ENCODE peak calls at places on chromosomes 12 and 14, in four cellular contexts. L is GM12878, D is HepG2, I is K562. G is an unnamed sample.

GRCh38 chr12:132888852-132889251 is 1.4 kb upstream of the CHFR start:
- DNase-seq in D (no peak), L (no peak), I (no peak), G (peak)

GRCh38 chr12:3117144-3117581 is 40.0 kb downstream of the TSPAN9 start:
- DNase-seq in L (no peak), I (no peak), D (no peak), G (no peak)

GRCh38 chr14:37623552-37623951 is 28.1 kb downstream of the TTC6 start:
- DNase-seq in L (no peak), D (no peak), I (no peak), G (no peak)

GRCh38 chr14:91374897-91375747 is 42.5 kb downstream of the CCDC88C start:
- DNase-seq in D (no peak), I (no peak), L (no peak), G (no peak)

GRCh38 chr14:96091149-96091693 is 52.1 kb downstream of the C14orf132 start:
- DNase-seq in I (no peak), D (no peak), L (no peak), G (no peak)

GRCh38 chr12:777550-778047 is 25.2 kb downstream of the WNK1 start:
- DNase-seq in I (no peak), D (no peak), L (no peak), G (no peak)

GRCh38 chr14:75274899-75275569 is 3.6 kb upstream of the FOS start:
- DNase-seq in L (peak), I (no peak), D (no peak), G (no peak)

GRCh38 chr12:1966561-1967211 is 37.6 kb downstream of the DCP1B start:
- DNase-seq in L (no peak), I (no peak), D (no peak), G (no peak)

GRCh38 chr12:115767921-115768320 is 509.6 kb downstream of the MED13L start:
- DNase-seq in I (no peak), D (no peak), L (no peak), G (no peak)
- TF ChIP-seq ETV6 in I (no peak), D (no peak), L (no peak), G (no peak)

GRCh38 chr14:89236846-89237245 is 180.2 kb downstream of the FOXN3 start:
- DNase-seq in L (no peak), I (no peak), D (no peak), G (no peak)

GRCh38 chr14:89233184-89233583 is 183.8 kb downstream of the FOXN3 start:
- DNase-seq in L (no peak), I (no peak), D (no peak), G (no peak)

GRCh38 chr14:89228921-89229639 is 188.0 kb downstream of the FOXN3 start:
- DNase-seq in I (no peak), L (no peak), D (no peak), G (no peak)

GRCh38 chr14:89231426-89232113 is 185.5 kb downstream of the FOXN3 start:
- DNase-seq in I (no peak), D (no peak), L (no peak), G (no peak)

GRCh38 chr14:89232366-89233070 is 184.5 kb downstream of the FOXN3 start:
- DNase-seq in L (no peak), I (no peak), D (peak), G (no peak)
- TF ChIP-seq ATF2 in L (no peak), I (no peak), D (peak), G (no peak)

DNA sequence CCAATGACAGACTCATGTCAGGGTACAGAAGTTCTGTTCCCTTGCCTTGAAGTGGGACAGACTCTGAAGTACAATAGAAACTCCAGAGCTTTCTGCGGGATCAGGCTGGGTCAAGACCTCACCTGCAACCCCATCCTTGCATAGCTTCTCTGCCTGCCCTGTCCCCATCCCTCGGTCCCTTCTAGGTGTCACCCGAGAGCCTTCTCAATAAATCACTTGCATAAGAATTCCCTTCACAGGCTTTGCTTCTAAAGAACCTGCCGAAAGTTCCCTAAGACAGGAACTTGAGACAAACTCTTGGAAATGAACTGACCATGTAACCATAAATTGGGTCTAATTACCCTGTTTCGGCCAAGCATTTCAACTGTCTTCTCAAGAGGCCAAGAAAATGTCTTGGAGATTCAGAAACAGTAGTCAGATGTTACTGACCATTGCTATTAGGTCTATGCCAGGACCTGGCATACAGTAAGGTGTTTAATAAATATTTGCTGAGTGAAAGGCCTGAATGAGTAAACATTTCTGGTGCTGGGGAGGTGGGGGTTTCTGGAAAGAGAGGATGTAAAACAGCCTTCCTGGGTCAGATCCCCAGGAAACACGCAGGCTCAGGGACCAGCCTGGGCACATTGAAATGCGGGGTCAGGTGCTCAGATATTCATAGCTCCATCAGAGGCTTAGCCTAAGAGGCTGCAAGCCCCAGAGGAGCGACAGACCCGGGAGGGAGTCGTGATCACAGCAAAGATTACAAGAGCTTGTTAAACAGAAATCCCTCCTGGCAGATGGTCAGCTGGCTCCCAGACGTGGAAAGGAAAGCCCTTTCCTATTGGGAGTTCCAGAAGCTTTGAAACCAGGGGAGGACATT is 226.2 kb upstream of the LHX5 start:
- DNase-seq in I (no peak), L (no peak), D (no peak), G (no peak)
- TF ChIP-seq CBFB in I (no peak), L (no peak), D (no peak), G (no peak)

DNA sequence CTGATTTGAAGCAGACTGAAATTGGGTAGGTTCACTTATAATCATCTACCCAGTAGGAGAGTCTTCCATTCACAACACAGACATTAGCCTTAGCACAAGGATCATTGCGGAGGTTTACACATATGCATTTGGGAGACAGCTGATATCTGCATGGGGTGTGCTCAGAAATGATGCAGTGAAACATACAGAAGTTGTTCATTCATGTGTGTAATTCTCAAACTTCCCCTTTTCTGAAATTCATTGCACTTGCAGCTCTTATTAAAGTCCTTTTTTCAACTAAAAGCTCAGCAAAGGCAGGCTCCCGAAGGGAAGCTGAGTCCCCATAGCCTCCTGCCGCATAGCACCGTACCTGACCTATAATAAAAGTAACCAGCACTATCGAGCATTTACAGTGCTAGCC is 218.3 kb upstream of the CRY1 start:
- DNase-seq in I (no peak), L (no peak), D (no peak), G (no peak)
- TF ChIP-seq ETV6 in I (no peak), L (no peak), D (no peak), G (no peak)

DNA sequence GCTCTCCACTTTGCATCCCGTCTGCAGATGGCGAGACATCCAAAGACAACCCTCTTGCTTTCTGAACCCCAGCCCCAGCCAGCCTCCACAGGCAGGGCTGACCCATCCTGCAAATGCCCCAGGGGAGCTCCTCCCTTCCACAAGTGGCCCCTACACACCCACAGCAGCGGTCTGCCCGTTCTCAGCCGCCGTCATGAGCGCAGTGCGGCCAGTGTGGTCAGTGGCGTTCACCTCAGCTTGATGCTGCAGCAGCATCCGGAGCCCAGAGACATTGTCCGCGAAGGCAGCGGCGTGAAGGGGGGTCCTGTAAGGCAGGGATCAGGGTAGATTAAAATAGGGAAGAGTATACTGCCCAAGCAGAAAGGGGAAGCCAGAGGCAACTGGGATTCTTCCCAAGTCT is 13.7 kb downstream of the ANKRD52 start:
- DNase-seq in D (no peak), L (no peak), I (no peak), G (no peak)
- TF ChIP-seq ATF2 in D (no peak), L (no peak), I (no peak), G (no peak)

GRCh38 chr12:80861636-80862378 is 75.9 kb downstream of the LIN7A start:
- DNase-seq in L (no peak), I (no peak), D (no peak), G (no peak)
- TF ChIP-seq CBFB in L (no peak), I (no peak), D (no peak), G (no peak)

GRCh38 chr14:34450542-34450915 is 11.5 kb downstream of the SPTSSA start:
- DNase-seq in I (no peak), D (peak), L (no peak), G (no peak)
- TF ChIP-seq ETV6 in I (no peak), D (no peak), L (no peak), G (no peak)

DNA sequence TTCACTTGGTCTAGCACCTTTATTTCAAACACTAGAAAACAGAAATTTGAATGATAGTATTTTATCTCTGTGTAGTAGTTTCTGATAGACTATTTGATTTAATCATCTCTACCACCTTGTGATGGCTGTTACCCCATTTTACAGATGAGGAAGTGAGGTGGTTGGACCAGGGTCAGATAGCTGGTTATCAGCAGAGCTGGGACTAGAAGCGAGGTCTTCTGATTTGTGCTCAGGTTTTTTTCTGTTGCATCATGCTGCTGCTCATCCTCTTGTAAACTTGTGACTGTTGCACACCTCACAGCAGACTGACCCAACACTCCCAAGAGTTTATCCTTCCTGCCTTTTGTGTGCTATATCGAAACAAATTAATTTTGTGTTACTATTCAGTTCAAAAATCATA is 10.1 kb upstream of the MANSC4 start:
- DNase-seq in L (no peak), I (peak), D (no peak), G (no peak)
- TF ChIP-seq ATF2 in L (no peak), I (no peak), D (no peak), G (no peak)